ENCODE peak calls at places on chromosomes 5 and 9, in five cellular contexts. F is BE2C, H is colonic mucosa, B is astrocyte, V is heart right ventricle. Y is an unnamed sample.

GRCh38 chr9:122402403-122403268 is 31.8 kb downstream of the PTGS1 start:
- DNase-seq in V (no peak), F (no peak), B (peak; percentile 96), H (no peak), Y (no peak)

GRCh38 chr5:163407034-163407652 is 30.3 kb upstream of the CCNG1 start:
- DNase-seq in F (no peak), B (peak; percentile 64), V (no peak), H (no peak), Y (no peak)

GRCh38 chr5:133950821-133951612 is 17.4 kb downstream of the C5orf15 start:
- DNase-seq in F (no peak), V (no peak), H (no peak), B (peak; percentile 40), Y (no peak)

GRCh38 chr9:115595951-115596742 is 478.2 kb upstream of the TNC start:
- DNase-seq in B (peak; percentile 95), H (no peak), F (no peak), V (no peak), Y (no peak)

GRCh38 chr5:138601444-138601843 is 26.2 kb upstream of the HSPA9 start:
- DNase-seq in V (no peak), F (no peak), H (no peak), B (no peak), Y (no peak)

GRCh38 chr9:5354184-5354583 is 14.5 kb upstream of the RLN1 start:
- DNase-seq in H (no peak), V (no peak), F (no peak), B (no peak), Y (no peak)

GRCh38 chr9:131270171-131271015 is 5.9 kb downstream of the FAM78A start:
- DNase-seq in B (no peak), H (no peak), F (no peak), V (peak; percentile 81), Y (no peak)

GRCh38 chr5:142671276-142671675 is 14.6 kb downstream of the FGF1 start:
- DNase-seq in B (no peak), H (no peak), F (no peak), V (no peak), Y (no peak)

GRCh38 chr5:36667826-36668225 is 61.4 kb downstream of the SLC1A3 start:
- DNase-seq in B (peak; percentile 22), V (no peak), F (no peak), H (no peak), Y (no peak)

GRCh38 chr9:78669591-78669990 is 372.7 kb downstream of the PSAT1 start:
- DNase-seq in F (no peak), V (no peak), H (no peak), B (peak; percentile 39), Y (no peak)

GRCh38 chr5:75055727-75056144 is 3.4 kb upstream of the GCNT4 start:
- DNase-seq in H (no peak), V (no peak), F (no peak), B (peak; percentile 48), Y (no peak)

GRCh38 chr5:4419276-4419675 is 720.9 kb upstream of the ADAMTS16 start:
- DNase-seq in F (no peak), V (no peak), B (no peak), H (no peak), Y (no peak)

GRCh38 chr5:74241751-74242140 is 398.8 kb downstream of the ENC1 start:
- DNase-seq in H (no peak), B (peak; percentile 48), V (no peak), F (no peak), Y (no peak)

GRCh38 chr5:149152317-149152746 is 11.0 kb downstream of the ABLIM3 start:
- DNase-seq in F (no peak), H (no peak), B (no peak), V (no peak), Y (no peak)

GRCh38 chr5:39137391-39138181 is 63.4 kb upstream of the RICTOR start:
- DNase-seq in F (no peak), V (no peak), H (no peak), B (no peak), Y (no peak)

GRCh38 chr9:88949425-88949824 is 41.8 kb upstream of the S1PR3 start:
- DNase-seq in F (peak; percentile 32), V (peak; percentile 44), B (peak; percentile 60), H (no peak), Y (peak; percentile 73)

GRCh38 chr9:79357620-79358019 is 214.1 kb upstream of the TLE4 start:
- DNase-seq in F (no peak), V (no peak), B (no peak), H (no peak), Y (no peak)

GRCh38 chr5:68970617-68971016 is 123.2 kb upstream of the SLC30A5 start:
- DNase-seq in H (no peak), B (no peak), V (no peak), F (no peak), Y (no peak)

GRCh38 chr5:170139786-170140335 is 34.2 kb downstream of the FOXI1 start:
- DNase-seq in H (no peak), F (no peak), V (no peak), B (no peak), Y (no peak)

GRCh38 chr5:19767987-19768386 is 220.0 kb downstream of the CDH18 start:
- DNase-seq in V (no peak), B (no peak), F (no peak), H (no peak), Y (no peak)

GRCh38 chr5:148457183-148457620 is 73.4 kb downstream of the FBXO38 start:
- DNase-seq in F (no peak), V (no peak), H (no peak), B (no peak), Y (no peak)

GRCh38 chr9:102206432-102206831 is 468.0 kb upstream of the GRIN3A start:
- DNase-seq in B (no peak), H (no peak), F (no peak), V (no peak), Y (no peak)

GRCh38 chr9:103658156-103658555 is 436.0 kb upstream of the SMC2 start:
- DNase-seq in B (no peak), V (no peak), H (no peak), F (no peak), Y (no peak)

GRCh38 chr9:98328770-98329169 is 73.3 kb upstream of the TBC1D2 start:
- DNase-seq in V (no peak), H (no peak), B (no peak), F (no peak), Y (no peak)

GRCh38 chr5:10530601-10531320 is 33.1 kb upstream of the ANKRD33B start:
- DNase-seq in H (no peak), B (no peak), V (no peak), F (no peak), Y (no peak)

GRCh38 chr5:10528827-10529226 is 35.0 kb upstream of the ANKRD33B start:
- DNase-seq in F (no peak), B (no peak), V (no peak), H (no peak), Y (no peak)

GRCh38 chr5:10525124-10525495 is 38.8 kb upstream of the ANKRD33B start:
- DNase-seq in B (no peak), H (no peak), F (no peak), V (no peak), Y (no peak)

GRCh38 chr5:10527281-10527950 is 36.5 kb upstream of the ANKRD33B start:
- DNase-seq in F (no peak), H (no peak), B (peak; percentile 76), V (no peak), Y (no peak)

DNA sequence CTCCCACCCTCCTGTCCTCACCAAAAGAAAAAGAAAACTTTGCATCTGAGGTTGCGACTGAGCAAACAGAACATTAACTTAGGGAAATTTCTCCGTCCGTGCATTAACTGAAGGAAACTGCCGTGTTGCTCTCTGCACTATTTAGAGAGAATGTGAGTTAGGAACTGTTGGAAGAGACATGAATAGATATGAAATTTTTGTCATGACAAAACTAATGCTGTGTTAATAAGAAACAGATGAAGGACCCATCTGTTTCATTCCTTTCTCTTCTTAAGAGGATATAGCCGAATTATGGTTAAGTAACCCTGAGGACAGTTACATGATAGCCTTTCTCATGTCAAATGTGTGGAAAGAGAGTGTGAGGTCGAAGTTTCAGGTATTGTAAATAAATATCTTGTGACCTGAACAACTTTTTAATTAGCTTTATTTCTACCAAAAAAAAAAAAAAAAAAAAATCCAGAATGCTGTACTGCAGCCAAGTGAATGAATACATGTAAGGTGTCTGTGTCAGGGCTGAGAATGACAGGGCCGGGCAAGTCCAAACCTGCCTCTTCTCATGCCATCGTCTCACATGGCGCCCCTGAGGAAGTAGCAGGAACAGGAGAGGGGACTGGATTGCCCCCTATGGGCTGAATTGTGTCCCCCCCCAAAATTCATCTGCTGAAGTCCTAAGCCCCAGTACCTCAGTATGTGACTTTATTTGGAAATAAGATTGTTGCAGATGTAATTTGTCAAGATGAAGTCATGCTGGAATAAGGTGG is 35.6 kb upstream of the ANKRD33B start:
- DNase-seq in B (no peak), F (no peak), V (no peak), H (no peak), Y (no peak)
- TF ChIP-seq CTCF in B (no peak), F (peak; percentile 28), V (no peak), H (no peak), Y (no peak)

GRCh38 chr5:179316111-179316551 is 29.1 kb downstream of the ADAMTS2 start:
- DNase-seq in H (no peak), F (peak; percentile 2), B (no peak), V (peak; percentile 6), Y (no peak)

GRCh38 chr5:179316961-179317360 is 28.3 kb downstream of the ADAMTS2 start:
- DNase-seq in V (peak; percentile 3), B (no peak), F (peak; percentile 0), H (no peak), Y (no peak)

GRCh38 chr5:179318193-179318955 is 26.9 kb downstream of the ADAMTS2 start:
- DNase-seq in B (no peak), F (no peak), V (peak; percentile 13), H (no peak), Y (peak; percentile 21)

GRCh38 chr5:179319123-179319522 is 26.1 kb downstream of the ADAMTS2 start:
- DNase-seq in V (peak; percentile 0), H (no peak), F (no peak), B (no peak), Y (no peak)

GRCh38 chr5:179317411-179318192 is 27.7 kb downstream of the ADAMTS2 start:
- DNase-seq in H (no peak), F (peak; percentile 3), V (peak; percentile 5), B (no peak), Y (no peak)
- H3K4me1 ChIP-seq in H (no peaks in the 10 kb centered on the region), F (no peaks in the 10 kb centered on the region), V (no peaks in the 10 kb centered on the region), B (peaks cover 5% of the 10 kb centered on the region), Y (no peaks in the 10 kb centered on the region)

DNA sequence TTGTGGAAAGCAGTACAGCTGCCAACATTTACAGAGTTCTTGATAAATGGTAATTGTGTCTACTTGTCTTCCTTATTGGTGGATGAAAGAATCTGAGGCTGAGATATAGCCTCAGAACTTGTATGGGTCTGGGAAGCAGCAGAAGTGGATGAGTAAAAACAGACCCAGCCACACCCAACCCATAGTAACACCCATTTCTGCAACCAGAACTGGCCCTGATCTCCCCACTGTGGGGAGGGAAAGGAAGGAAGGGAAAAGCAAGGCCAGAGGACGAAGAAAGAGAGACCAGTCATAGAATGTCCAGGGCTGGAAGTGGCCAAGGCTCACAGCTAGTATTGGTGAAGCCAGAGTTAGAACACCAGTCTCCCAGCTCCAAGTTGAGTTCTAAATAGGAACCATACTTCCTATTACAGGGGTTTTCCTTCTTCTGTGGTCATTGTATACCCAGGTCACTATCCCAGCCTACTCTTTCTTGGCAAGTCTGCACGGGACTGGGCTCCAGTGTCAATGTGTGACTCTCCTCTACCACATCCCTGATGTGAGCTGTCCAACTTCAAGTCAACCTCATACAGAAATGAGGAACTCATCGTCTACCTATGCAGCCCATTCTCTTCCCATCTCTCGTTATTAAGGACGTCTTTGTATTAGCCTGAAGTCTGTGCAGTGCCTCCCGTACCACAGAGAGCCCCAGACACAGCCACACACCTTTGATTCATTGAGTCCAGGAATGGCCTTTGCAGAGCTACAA is 35.9 kb downstream of the ITK start:
- DNase-seq in V (no peak), F (no peak), H (no peak), B (no peak), Y (no peak)
- H3K4me3 ChIP-seq in V (no peak overlapping the region), F (no peak overlapping the region), H (no peak overlapping the region), B (no peak overlapping the region), Y (no peak overlapping the region)

GRCh38 chr5:81854485-81854884 is 103.6 kb upstream of the SSBP2 start:
- DNase-seq in V (no peak), F (no peak), H (no peak), B (no peak), Y (no peak)
- TF ChIP-seq CTCF in V (no peak), F (peak; percentile 40), H (no peak), B (no peak), Y (peak; percentile 33)